ENCODE peak calls at places on chromosomes 16 and 17, in five cellular contexts. H is fibroblast of lung, V is BE2C, N is Peyer's patch, M is AG09309. P is an unnamed sample.
A peak's percentile ranks its signal among the peaks of the same experiment; 100 is the strongest.

GRCh38 chr16:7321661-7322060 is 11.0 kb upstream of the RBFOX1 start:
- DNase-seq in H (no peak), V (no peak), N (no peak), M (no peak), P (peak; percentile 55)

GRCh38 chr17:73645050-73645871 is 1.0 kb upstream of the SDK2 start:
- DNase-seq in H (peak; percentile 59), V (peak; percentile 70), N (peak; percentile 50), M (no peak), P (peak; percentile 84)

GRCh38 chr17:21001111-21001812 is 41.5 kb downstream of the USP22 start:
- DNase-seq in H (no peak), V (no peak), N (no peak), M (no peak), P (no peak)

GRCh38 chr17:35117984-35118383 is 1.7 kb downstream of the RAD51D start:
- DNase-seq in H (no peak), V (peak; percentile 60), N (no peak), M (no peak), P (no peak)

GRCh38 chr17:32117399-32117798 is 24.9 kb upstream of the RHOT1 start:
- DNase-seq in H (no peak), V (no peak), N (no peak), M (no peak), P (no peak)

GRCh38 chr16:5615868-5616642 is 518.5 kb upstream of the EEF2KMT start:
- DNase-seq in H (peak; percentile 3), V (peak; percentile 90), N (peak; percentile 64), M (no peak), P (peak; percentile 42)

GRCh38 chr16:48487287-48487686 is 102.1 kb upstream of the SIAH1 start:
- DNase-seq in H (no peak), V (no peak), N (no peak), M (no peak), P (no peak)

GRCh38 chr16:70701036-70701435 is 15.2 kb upstream of the MTSS2 start:
- DNase-seq in H (no peak), V (no peak), N (no peak), M (no peak), P (peak; percentile 85)

GRCh38 chr17:69213059-69213813 is 15.4 kb downstream of the ABCA10 start:
- DNase-seq in H (no peak), V (no peak), N (no peak), M (no peak), P (no peak)

GRCh38 chr16:12900599-12901203 is 697 bp upstream of the SHISA9 start:
- DNase-seq in H (no peak), V (no peak), N (no peak), M (no peak), P (no peak)

GRCh38 chr16:50570808-50571598 is 22.8 kb downstream of the NKD1 start:
- DNase-seq in H (no peak), V (no peak), N (no peak), M (no peak), P (no peak)

GRCh38 chr17:48504953-48505352 is 25.9 kb downstream of the HOXB1 start:
- DNase-seq in H (no peak), V (no peak), N (no peak), M (no peak), P (no peak)

GRCh38 chr16:66946541-66946940 is 11.2 kb downstream of the CES2 start:
- DNase-seq in H (no peak), V (no peak), N (no peak), M (no peak), P (no peak)

GRCh38 chr17:78144736-78145641 is 1.2 kb upstream of the C17orf99 start:
- DNase-seq in H (no peak), V (peak; percentile 66), N (peak; percentile 57), M (no peak), P (peak; percentile 58)

GRCh38 chr16:69626256-69626655 is 60.5 kb downstream of the NFAT5 start:
- DNase-seq in H (peak; percentile 37), V (no peak), N (no peak), M (no peak), P (peak; percentile 6)

GRCh38 chr16:74448990-74449389 is 27.7 kb upstream of the CLEC18B start:
- DNase-seq in H (peak; percentile 95), V (no peak), N (peak; percentile 80), M (peak; percentile 83), P (no peak)

GRCh38 chr16:58464047-58464915 is 35.7 kb upstream of the NDRG4 start:
- DNase-seq in H (no peak), V (peak; percentile 37), N (no peak), M (no peak), P (no peak)

GRCh38 chr16:79381552-79382042 is 218.9 kb downstream of the MAF start:
- DNase-seq in H (no peak), V (no peak), N (no peak), M (no peak), P (no peak)

GRCh38 chr16:3029499-3030127 is 5.8 kb downstream of the THOC6 start:
- DNase-seq in H (peak; percentile 36), V (no peak), N (no peak), M (no peak), P (no peak)

GRCh38 chr17:75110307-75110937 is 653 bp downstream of the ARMC7 start:
- DNase-seq in H (no peak), V (no peak), N (no peak), M (no peak), P (peak; percentile 13)

GRCh38 chr16:88351521-88352101 is 31.1 kb upstream of the ZNF469 start:
- DNase-seq in H (no peak), V (no peak), N (no peak), M (no peak), P (no peak)

DNA sequence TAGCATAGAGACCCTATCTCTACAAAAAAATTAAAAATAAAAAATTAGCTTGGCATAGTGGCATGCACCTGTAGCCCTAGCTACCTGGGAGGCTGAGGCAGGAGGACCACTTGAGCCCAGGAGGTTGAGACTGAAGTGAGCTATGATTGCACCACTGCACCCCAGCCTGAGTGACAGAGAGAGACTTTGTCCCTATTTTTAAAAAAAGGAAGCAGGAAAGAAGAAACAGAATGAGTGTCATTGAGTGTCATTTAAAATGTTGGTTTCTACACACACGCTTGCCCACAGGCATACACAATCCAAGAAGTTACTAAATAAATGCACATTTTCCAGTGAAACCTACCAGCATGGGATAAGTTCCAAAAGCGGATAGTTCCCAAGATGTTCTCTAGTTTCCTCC is 17.5 kb downstream of the MRPS23 start:
- DNase-seq in H (no peak), V (no peak), N (no peak), M (no peak), P (no peak)
- H3K4me3 ChIP-seq in H (no peak overlapping the region), V (no peak overlapping the region), N (no peak overlapping the region), M (no peak overlapping the region), P (no peak overlapping the region)

GRCh38 chr16:149024-149675 is 3.3 kb upstream of the HBZ start:
- DNase-seq in H (peak; percentile 30), V (peak; percentile 55), N (no peak), M (no peak), P (no peak)

GRCh38 chr16:159136-159849 is 6.5 kb upstream of the HBM start:
- DNase-seq in H (no peak), V (no peak), N (no peak), M (no peak), P (no peak)

GRCh38 chr16:155031-155398 is 2.6 kb downstream of the HBZ start:
- DNase-seq in H (no peak), V (no peak), N (no peak), M (no peak), P (no peak)

GRCh38 chr16:152141-153128 is at the start of gene HBZ:
- DNase-seq in H (no peak), V (no peak), N (no peak), M (no peak), P (no peak)

DNA sequence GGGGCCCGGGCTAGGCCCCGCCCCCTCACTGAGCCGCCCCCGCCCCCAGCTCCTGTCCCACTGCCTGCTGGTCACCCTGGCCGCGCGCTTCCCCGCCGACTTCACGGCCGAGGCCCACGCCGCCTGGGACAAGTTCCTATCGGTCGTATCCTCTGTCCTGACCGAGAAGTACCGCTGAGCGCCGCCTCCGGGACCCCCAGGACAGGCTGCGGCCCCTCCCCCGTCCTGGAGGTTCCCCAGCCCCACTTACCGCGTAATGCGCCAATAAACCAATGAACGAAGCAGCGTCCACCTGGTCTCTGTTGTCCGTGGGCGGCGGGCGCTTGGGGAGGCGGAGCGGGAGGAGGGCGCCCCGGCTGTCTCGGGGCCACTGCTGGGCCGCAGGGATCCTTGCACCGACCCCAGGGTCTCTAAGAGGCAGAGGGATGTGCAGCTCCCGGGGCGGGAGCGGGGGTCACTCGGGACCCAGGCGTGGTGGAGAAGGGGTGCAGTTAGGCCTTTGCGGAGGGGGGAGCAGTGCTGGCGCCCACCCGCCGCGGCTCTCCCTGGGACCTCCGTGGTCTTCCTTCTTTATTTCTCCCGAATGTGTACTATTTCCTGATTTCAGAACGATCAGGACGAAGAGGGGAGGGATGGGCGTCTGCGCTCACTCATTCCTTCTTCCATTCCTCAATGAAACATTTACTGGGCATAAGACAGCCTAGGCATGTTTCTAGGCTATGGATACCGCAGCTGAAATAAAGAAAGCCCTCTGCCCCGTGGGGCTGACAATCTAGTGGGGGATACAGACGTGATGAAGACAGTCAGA is 2.0 kb downstream of the HBZ start:
- DNase-seq in H (peak; percentile 52), V (peak; percentile 53), N (no peak), M (no peak), P (peak; percentile 84)
- H3K4me3 ChIP-seq in H (peak overlapping the region; percentile 54), V (peak overlapping the region; percentile 66), N (peak overlapping the region; percentile 40), M (peak overlapping the region; percentile 10), P (peak overlapping the region; percentile 60)

GRCh38 chr17:50272246-50272645 is 2.0 kb upstream of the TMEM92 start:
- DNase-seq in H (no peak), V (no peak), N (no peak), M (no peak), P (no peak)

GRCh38 chr17:50273654-50274040 is 619 bp upstream of the TMEM92 start:
- DNase-seq in H (no peak), V (no peak), N (no peak), M (no peak), P (no peak)

GRCh38 chr17:50271173-50271750 is 3.0 kb upstream of the TMEM92 start:
- DNase-seq in H (no peak), V (no peak), N (peak; percentile 39), M (no peak), P (no peak)

GRCh38 chr17:50274142-50274944 is at the start of gene TMEM92:
- DNase-seq in H (no peak), V (peak; percentile 43), N (peak; percentile 85), M (no peak), P (peak; percentile 23)

GRCh38 chr17:50272711-50273653 is 1.3 kb upstream of the TMEM92 start:
- DNase-seq in H (no peak), V (peak; percentile 75), N (peak; percentile 70), M (no peak), P (no peak)
- H3K4me3 ChIP-seq in H (peak overlapping the region; percentile 60), V (peak overlapping the region; percentile 40), N (peak overlapping the region; percentile 50), M (peak overlapping the region; percentile 64), P (no peak overlapping the region)

DNA sequence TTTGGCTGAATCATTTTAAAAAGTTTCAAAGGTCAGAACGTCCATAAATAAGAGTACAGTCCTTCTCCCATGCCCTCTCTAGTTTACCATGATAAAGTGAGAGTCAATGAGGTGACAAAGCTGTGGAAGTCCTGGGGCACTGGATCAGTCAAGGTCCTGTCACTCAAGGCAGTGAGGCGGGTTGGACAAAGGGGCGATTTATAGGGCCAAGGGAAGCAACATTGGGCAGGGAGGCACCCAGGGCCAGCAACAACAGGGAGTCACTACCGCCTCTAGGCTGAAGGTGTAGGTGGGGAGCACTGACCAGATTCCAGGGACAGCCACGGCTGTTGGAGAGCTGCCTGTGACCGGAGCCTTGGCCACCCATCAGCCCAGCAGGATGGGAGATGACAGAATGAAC is 28.6 kb upstream of the DYNLL2 start:
- DNase-seq in H (no peak), V (no peak), N (no peak), M (no peak), P (no peak)
- H3K4me3 ChIP-seq in H (no peak overlapping the region), V (no peak overlapping the region), N (no peak overlapping the region), M (no peak overlapping the region), P (no peak overlapping the region)